ENCODE peak calls at places on chromosome 12, in four cellular contexts. One of them, this sample, is unnamed. For H3K27me3 and H3K9me3, the result is how much of the 10 kb centered on the place peaks cover.

GRCh38 chr12:50650285-50650684 is 113.6 kb upstream of the ATF1 start:
- DNase-seq in GM23248: no peak
- DNase-seq in Peyer's patch: no peak
- DNase-seq in left lung: no peak
- DNase-seq in this sample: no peak

GRCh38 chr12:63900922-63901793 is 56.7 kb downstream of the SRGAP1 start:
- DNase-seq in GM23248: no peak
- DNase-seq in Peyer's patch: no peak
- DNase-seq in left lung: no peak
- DNase-seq in this sample: no peak

GRCh38 chr12:89320735-89321134 is 31.6 kb downstream of the DUSP6 start:
- DNase-seq in GM23248: no peak
- DNase-seq in Peyer's patch: no peak
- DNase-seq in left lung: no peak
- DNase-seq in this sample: no peak

GRCh38 chr12:69666798-69667197 is 32.3 kb downstream of the BEST3 start:
- DNase-seq in GM23248: no peak
- DNase-seq in Peyer's patch: no peak
- DNase-seq in left lung: no peak
- DNase-seq in this sample: no peak

GRCh38 chr12:102454330-102454729 is 26.0 kb downstream of the IGF1 start:
- DNase-seq in GM23248: no peak
- DNase-seq in Peyer's patch: no peak
- DNase-seq in left lung: no peak
- DNase-seq in this sample: no peak

GRCh38 chr12:230925-231671 is 17.1 kb upstream of the SLC6A12 start:
- DNase-seq in GM23248: no peak
- DNase-seq in Peyer's patch: no peak
- DNase-seq in left lung: no peak
- DNase-seq in this sample: no peak

GRCh38 chr12:59036973-59037807 is 116.9 kb upstream of the LRIG3 start:
- DNase-seq in GM23248: no peak
- DNase-seq in Peyer's patch: no peak
- DNase-seq in left lung: no peak
- DNase-seq in this sample: no peak

GRCh38 chr12:124975276-124975675 is 13.7 kb downstream of the DHX37 start:
- DNase-seq in GM23248: no peak
- DNase-seq in Peyer's patch: no peak
- DNase-seq in left lung: no peak
- DNase-seq in this sample: no peak

GRCh38 chr12:41277019-41277770 is 89.1 kb downstream of the PDZRN4 start:
- DNase-seq in GM23248: peak
- DNase-seq in Peyer's patch: no peak
- DNase-seq in left lung: no peak
- DNase-seq in this sample: no peak

GRCh38 chr12:119151445-119151844 is 27.3 kb upstream of the HSPB8 start:
- DNase-seq in GM23248: no peak
- DNase-seq in Peyer's patch: no peak
- DNase-seq in left lung: no peak
- DNase-seq in this sample: no peak

GRCh38 chr12:119156401-119156800 is 22.3 kb upstream of the HSPB8 start:
- DNase-seq in GM23248: no peak
- DNase-seq in Peyer's patch: no peak
- DNase-seq in left lung: peak
- DNase-seq in this sample: no peak

GRCh38 chr12:119157528-119157927 is 21.2 kb upstream of the HSPB8 start:
- DNase-seq in GM23248: no peak
- DNase-seq in Peyer's patch: no peak
- DNase-seq in left lung: peak
- DNase-seq in this sample: no peak

GRCh38 chr12:119153477-119154434 is 25.0 kb upstream of the HSPB8 start:
- DNase-seq in GM23248: peak
- DNase-seq in Peyer's patch: no peak
- DNase-seq in left lung: peak
- DNase-seq in this sample: no peak

GRCh38 chr12:119154435-119154818 is 24.3 kb upstream of the HSPB8 start:
- DNase-seq in GM23248: peak
- DNase-seq in Peyer's patch: no peak
- DNase-seq in left lung: no peak
- DNase-seq in this sample: no peak
- H3K27ac ChIP-seq in GM23248: no peak
- H3K27ac ChIP-seq in Peyer's patch: no peak
- H3K27ac ChIP-seq in left lung: no peak
- H3K27ac ChIP-seq in this sample: no peak

DNA sequence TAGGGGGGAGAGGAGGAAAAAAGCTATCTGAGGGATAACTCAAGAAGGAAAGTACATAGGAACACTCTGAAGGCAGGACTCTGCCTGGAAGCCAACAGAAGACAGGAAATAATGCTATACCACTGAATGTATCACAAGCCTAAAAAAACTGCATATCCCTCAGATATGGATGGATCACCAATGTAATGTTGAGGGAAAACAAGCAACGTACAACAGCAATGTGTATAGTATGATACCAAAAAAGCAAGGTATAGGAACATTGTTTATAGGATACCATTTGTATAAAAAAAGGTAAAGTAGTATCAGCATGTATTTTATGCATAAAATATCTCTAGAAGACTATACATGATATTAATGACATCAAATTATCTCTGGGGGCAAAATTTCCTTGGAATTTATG is 3.4 kb downstream of the GLS2 start:
- DNase-seq in GM23248: no peak
- DNase-seq in Peyer's patch: no peak
- DNase-seq in left lung: no peak
- DNase-seq in this sample: no peak
- H3K27me3 ChIP-seq in GM23248: under half
- H3K27me3 ChIP-seq in Peyer's patch: under half
- H3K27me3 ChIP-seq in left lung: under half
- H3K27me3 ChIP-seq in this sample: under half

GRCh38 chr12:133080619-133081407 is at the start of gene ZNF140:
- DNase-seq in GM23248: peak
- DNase-seq in Peyer's patch: peak
- DNase-seq in left lung: peak
- DNase-seq in this sample: peak

GRCh38 chr12:133080051-133080618 is 588 bp upstream of the ZNF140 start:
- DNase-seq in GM23248: peak
- DNase-seq in Peyer's patch: peak
- DNase-seq in left lung: peak
- DNase-seq in this sample: peak

GRCh38 chr12:133083345-133083744 is 2.6 kb downstream of the ZNF140 start:
- DNase-seq in GM23248: no peak
- DNase-seq in Peyer's patch: no peak
- DNase-seq in left lung: no peak
- DNase-seq in this sample: no peak

DNA sequence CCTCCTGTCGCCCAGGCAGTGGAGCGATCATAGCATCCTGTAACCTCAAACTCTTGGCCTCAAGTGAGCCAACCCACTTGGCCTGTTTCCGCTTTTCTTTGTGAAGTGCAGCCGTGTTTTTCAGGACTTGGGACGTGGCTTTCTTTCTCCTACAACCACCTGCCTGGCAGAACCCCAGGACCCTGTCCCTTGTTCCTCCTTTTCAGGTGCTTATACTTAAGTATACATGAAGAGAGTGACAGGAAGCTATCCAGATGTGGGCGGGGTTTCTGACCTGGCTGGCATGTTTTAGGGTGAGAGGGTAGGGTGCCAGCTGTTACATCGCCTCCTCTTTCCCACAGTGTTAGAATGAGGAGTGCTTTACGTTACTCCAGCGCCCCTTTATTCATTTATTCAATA is 684 bp downstream of the ZNF140 start:
- DNase-seq in GM23248: no peak
- DNase-seq in Peyer's patch: no peak
- DNase-seq in left lung: no peak
- DNase-seq in this sample: no peak
- H3K9me3 ChIP-seq in GM23248: under half
- H3K9me3 ChIP-seq in Peyer's patch: under half
- H3K9me3 ChIP-seq in left lung: under half
- H3K9me3 ChIP-seq in this sample: under half

GRCh38 chr12:67807808-67808207 is 159.3 kb downstream of the DYRK2 start:
- DNase-seq in GM23248: peak
- DNase-seq in Peyer's patch: no peak
- DNase-seq in left lung: no peak
- DNase-seq in this sample: no peak
- H3K27ac ChIP-seq in GM23248: no peak
- H3K27ac ChIP-seq in Peyer's patch: no peak
- H3K27ac ChIP-seq in left lung: no peak
- H3K27ac ChIP-seq in this sample: no peak

GRCh38 chr12:48018618-48018995 is 14.3 kb upstream of the COL2A1 start:
- DNase-seq in GM23248: no peak
- DNase-seq in Peyer's patch: no peak
- DNase-seq in left lung: no peak
- DNase-seq in this sample: no peak
- H3K27me3 ChIP-seq in GM23248: half or more
- H3K27me3 ChIP-seq in Peyer's patch: under half
- H3K27me3 ChIP-seq in left lung: under half
- H3K27me3 ChIP-seq in this sample: under half

GRCh38 chr12:2058837-2059236 is 6.0 kb downstream of the CACNA1C start:
- DNase-seq in GM23248: no peak
- DNase-seq in Peyer's patch: no peak
- DNase-seq in left lung: no peak
- DNase-seq in this sample: no peak
- H3K9me3 ChIP-seq in GM23248: under half
- H3K9me3 ChIP-seq in Peyer's patch: under half
- H3K9me3 ChIP-seq in left lung: under half
- H3K9me3 ChIP-seq in this sample: under half

GRCh38 chr12:77941396-77941795 is 110.7 kb downstream of the NAV3 start:
- DNase-seq in GM23248: peak
- DNase-seq in Peyer's patch: no peak
- DNase-seq in left lung: no peak
- DNase-seq in this sample: no peak

GRCh38 chr12:77940566-77940965 is 109.9 kb downstream of the NAV3 start:
- DNase-seq in GM23248: peak
- DNase-seq in Peyer's patch: no peak
- DNase-seq in left lung: no peak
- DNase-seq in this sample: no peak

GRCh38 chr12:77943466-77943865 is 112.8 kb downstream of the NAV3 start:
- DNase-seq in GM23248: peak
- DNase-seq in Peyer's patch: no peak
- DNase-seq in left lung: no peak
- DNase-seq in this sample: no peak

GRCh38 chr12:77938301-77938700 is 107.6 kb downstream of the NAV3 start:
- DNase-seq in GM23248: peak
- DNase-seq in Peyer's patch: no peak
- DNase-seq in left lung: no peak
- DNase-seq in this sample: no peak

DNA sequence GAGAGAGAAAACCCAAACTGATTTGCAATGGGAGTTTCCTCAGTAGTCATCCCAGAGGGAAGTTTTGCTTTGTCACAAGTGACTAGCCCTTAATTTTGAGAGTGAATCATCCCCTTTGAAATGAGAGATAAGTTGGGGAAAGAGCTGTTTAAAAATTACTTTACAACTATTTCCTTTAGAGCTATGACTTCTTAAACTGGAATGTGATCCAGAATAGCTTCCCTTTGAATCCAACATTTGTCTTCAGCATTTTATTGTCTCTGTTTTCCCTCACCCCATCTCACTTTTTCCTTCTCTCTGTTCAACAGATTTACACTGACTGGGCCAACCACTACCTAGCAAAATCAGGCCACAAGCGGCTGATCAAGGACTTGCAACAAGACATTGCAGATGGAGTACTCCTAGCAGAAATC is 109.3 kb downstream of the NAV3 start:
- DNase-seq in GM23248: peak
- DNase-seq in Peyer's patch: no peak
- DNase-seq in left lung: no peak
- DNase-seq in this sample: no peak
- H3K27ac ChIP-seq in GM23248: peak
- H3K27ac ChIP-seq in Peyer's patch: no peak
- H3K27ac ChIP-seq in left lung: peak
- H3K27ac ChIP-seq in this sample: peak